ENCODE peak calls at places on chromosome 21, in four cellular contexts. T, U, L and B are unnamed samples. For H3K4me1, the result is how much of the 10 kb centered on the place peaks cover.

GRCh38 chr21:25809013-25809412 is 74.2 kb downstream of the GABPA start:
- DNase-seq in T (no peak), U (no peak), L (no peak), B (no peak)

GRCh38 chr21:19343711-19344110 is 940.1 kb upstream of the TMPRSS15 start:
- DNase-seq in T (no peak), U (no peak), L (no peak), B (no peak)

GRCh38 chr21:9755611-9756010 is 765.8 kb upstream of the TPTE start:
- DNase-seq in U (no peak), L (no peak), T (no peak), B (no peak)

GRCh38 chr21:25103500-25104207 is 503.6 kb downstream of the MRPL39 start:
- DNase-seq in T (no peak), U (no peak), L (no peak), B (no peak)

GRCh38 chr21:31363720-31364119 is 19.7 kb upstream of the TIAM1 start:
- DNase-seq in L (no peak), U (no peak), T (no peak), B (no peak)

GRCh38 chr21:39863111-39863510 is 4.1 kb upstream of the PCP4 start:
- DNase-seq in T (no peak), U (no peak), L (peak), B (no peak)

GRCh38 chr21:26148071-26148470 is 22.5 kb downstream of the APP start:
- DNase-seq in U (peak), T (no peak), L (no peak), B (no peak)

GRCh38 chr21:38918629-38919346 is 113.1 kb downstream of the ETS2 start:
- DNase-seq in U (no peak), T (no peak), L (peak), B (no peak)

GRCh38 chr21:36535618-36536241 is 55.8 kb upstream of the CLDN14 start:
- DNase-seq in L (no peak), T (no peak), U (no peak), B (no peak)
- H3K27ac ChIP-seq in L (no peak), T (no peak), U (no peak), B (no peak)

DNA sequence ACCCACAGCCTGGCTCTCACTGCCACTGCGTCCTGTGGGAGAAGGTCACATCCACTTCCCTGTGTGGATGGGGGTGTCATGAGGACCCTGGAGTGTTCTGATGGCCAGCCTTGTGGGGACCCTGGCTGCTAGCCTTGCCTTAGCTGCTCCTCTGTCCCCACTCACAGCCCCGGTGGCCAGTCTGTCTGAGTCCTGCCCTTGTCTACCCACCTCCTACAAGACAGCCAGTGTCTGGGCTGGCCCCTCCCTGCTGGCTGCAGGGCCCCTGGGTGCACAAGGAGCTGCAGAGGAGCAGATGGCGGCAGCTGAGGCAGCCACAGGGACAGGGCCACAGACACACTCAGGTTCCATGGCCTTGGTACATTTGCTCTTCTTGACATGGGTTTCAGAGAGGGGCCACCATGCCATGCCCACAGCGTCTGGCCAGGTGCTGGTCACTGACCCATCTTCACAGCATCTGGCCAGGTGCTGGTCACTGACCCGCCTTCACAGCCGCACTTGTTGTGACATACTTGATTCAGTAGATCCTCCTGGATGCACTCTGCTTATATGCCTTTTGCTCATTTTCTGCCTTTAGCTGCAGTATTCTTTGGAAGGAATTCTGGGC is 157.7 kb downstream of the PCBP3 start:
- DNase-seq in T (no peak), U (no peak), L (no peak), B (no peak)
- H3K4me1 ChIP-seq in T (under half), U (under half), L (under half), B (under half)

DNA sequence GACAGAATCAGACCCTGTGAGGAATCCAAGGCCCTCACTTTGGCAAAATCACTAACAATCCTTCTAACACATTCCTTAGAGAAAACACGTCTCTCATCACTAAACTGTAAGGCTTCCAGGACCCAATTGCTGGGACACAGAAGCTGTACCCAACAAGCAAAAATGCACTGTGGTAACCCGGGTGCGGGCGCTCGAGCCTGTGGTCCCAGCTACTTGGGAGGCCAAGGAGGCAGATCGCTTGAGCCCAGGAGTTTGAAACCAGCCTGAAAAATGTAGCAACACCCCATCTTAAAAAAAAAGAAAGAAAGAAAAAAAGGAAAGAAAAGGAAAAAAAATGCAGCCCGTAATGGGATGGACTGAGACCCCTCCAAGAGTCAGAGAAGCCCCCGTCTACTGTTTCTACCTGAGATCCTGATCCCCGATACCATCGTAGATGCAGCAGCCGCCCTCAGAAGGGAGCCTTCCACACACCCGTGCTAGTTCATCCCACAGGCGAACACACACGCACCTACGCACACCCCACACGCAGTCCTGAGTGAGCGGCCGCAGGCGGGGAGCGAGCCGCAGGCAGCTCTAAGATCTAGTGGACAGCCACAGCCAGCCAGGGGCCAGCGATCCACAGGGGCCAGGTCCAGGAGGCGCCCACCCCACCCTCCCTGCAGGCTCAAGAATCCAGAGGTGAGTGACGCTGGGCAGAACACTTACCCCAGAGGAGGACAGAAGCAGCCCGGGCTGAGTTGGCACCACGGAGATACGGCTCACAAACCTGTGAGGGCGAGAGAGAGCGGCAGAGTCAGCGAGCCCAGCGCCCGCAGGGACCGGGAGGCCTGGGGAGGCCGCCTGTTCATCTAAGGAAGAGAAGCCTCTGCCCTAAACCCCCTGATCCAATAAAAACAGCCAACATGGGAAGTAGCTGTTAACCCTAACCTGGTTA is 20.1 kb downstream of the WDR4 start:
- DNase-seq in L (no peak), U (peak), T (no peak), B (no peak)
- H3K27ac ChIP-seq in L (no peak), U (no peak), T (no peak), B (no peak)

GRCh38 chr21:29033301-29033700 is 8.8 kb downstream of the USP16 start:
- DNase-seq in T (no peak), L (no peak), U (no peak), B (no peak)
- H3K4me1 ChIP-seq in T (under half), L (under half), U (under half), B (under half)

DNA sequence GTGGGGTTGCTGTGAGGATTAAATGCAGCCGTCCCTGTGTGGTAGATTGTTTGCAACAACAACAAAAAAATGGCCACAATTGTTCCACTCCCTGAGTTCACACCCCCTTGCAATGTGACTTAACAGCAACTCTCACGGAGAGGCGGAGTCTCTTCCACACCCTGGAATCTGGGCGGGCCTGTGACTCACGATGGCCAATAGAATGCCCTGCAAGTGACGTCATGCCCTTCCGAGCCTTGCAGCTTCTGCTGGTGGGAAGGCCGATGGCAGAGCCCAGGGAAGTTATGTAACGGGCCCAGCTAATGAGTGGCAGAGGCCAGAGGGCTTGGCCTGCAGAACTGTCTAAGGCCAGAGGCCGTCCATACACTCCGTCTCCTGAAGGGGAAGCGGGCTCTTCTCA is 87.9 kb downstream of the RIPK4 start:
- DNase-seq in L (peak), U (peak), T (peak), B (peak)
- H3K27ac ChIP-seq in L (peak), U (peak), T (peak), B (no peak)

GRCh38 chr21:17498586-17498985 is 14.3 kb upstream of the CXADR start:
- DNase-seq in L (no peak), U (no peak), T (no peak), B (no peak)

GRCh38 chr21:17492415-17493168 is 20.3 kb upstream of the CXADR start:
- DNase-seq in T (no peak), L (no peak), U (no peak), B (no peak)

GRCh38 chr21:17497345-17497744 is 15.5 kb upstream of the CXADR start:
- DNase-seq in L (no peak), T (no peak), U (no peak), B (no peak)

GRCh38 chr21:17494051-17494450 is 18.8 kb upstream of the CXADR start:
- DNase-seq in U (no peak), T (no peak), L (no peak), B (no peak)

DNA sequence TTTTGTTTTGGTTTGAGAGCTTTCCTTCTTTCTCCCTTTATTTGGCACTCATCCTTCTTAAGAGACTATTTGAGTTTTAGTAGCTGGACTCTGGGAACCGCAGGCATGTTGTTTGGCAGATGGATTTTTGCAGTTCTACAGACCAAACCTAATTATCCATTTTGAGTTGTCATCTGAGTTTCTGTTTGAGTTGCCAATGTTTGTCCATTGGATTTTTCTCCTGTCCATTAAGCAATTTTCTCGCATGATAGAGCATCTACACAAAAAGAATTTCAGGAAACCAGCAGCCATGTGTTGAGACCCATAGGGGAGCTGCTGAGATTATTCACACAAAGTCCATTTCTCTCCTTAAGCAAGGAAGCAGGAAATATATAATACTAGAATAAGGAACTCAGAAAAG is 17.2 kb upstream of the CXADR start:
- DNase-seq in T (no peak), U (no peak), L (no peak), B (no peak)
- H3K4me1 ChIP-seq in T (under half), U (under half), L (under half), B (under half)

DNA sequence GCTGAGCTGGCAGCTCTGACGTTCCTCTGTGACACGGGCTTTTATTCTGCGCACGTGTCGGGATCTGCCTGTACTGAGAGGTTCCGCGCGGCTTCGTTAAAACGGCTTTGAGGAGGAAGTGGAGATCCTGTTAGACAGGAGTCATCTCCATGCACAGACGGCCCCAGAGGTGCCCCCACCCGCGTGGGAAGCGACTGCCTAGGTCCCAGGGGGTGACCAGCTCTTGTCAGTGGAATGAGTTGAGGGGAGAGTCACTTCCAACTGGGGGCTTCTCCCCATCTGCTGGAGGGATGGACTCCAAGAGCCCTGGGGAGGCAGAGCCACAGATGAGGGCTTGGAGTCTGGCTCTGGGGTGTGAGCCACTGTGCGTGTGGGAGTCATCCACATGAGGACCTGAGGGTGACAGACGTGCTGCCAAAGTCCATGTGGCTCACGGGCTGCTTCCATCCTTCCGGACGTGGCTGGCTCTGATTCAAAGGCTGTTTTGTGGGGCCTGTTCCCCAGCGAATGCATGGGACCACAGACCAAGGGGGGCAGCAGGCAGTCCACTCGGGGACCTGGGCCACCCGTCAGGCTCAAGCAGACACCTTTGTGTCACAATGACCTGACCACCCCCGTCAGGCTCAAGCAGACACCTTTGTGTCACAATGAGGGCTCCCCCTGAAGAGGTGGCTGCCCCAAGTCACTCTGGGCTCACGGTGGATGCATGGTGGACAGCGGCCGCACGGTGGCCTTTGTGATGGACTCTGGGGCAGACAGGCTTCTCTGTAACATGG is 26.8 kb downstream of the PTTG1IP start:
- DNase-seq in T (no peak), L (peak), U (peak), B (peak)
- H3K27ac ChIP-seq in T (peak), L (no peak), U (no peak), B (no peak)

DNA sequence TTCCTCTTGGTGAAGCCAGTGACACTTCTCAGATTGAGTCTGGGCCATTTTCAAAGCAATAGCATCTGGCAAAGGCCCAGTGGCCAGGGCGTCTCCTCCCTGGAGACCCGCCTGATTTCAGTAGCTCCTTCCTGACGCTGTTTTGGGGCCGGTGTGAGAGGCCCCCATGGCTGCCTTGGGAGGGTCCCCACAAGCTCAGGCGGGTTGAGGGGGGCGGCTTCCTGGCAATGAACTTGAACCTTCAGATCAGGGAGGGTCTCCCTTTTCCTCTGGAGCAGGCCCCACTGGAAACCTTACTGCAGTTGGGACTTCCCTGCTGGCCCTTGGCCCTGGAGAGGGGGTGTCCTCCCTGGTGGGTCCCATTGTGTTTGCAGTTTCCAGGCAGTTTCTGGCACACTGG is 121.2 kb downstream of the CRYAA start:
- DNase-seq in L (no peak), U (peak), T (no peak), B (peak)
- H3K4me1 ChIP-seq in L (under half), U (under half), T (under half), B (under half)

GRCh38 chr21:36858320-36858957 is 108.0 kb downstream of the HLCS start:
- DNase-seq in L (no peak), U (no peak), T (peak), B (no peak)
- H3K27ac ChIP-seq in L (no peak), U (no peak), T (no peak), B (no peak)

DNA sequence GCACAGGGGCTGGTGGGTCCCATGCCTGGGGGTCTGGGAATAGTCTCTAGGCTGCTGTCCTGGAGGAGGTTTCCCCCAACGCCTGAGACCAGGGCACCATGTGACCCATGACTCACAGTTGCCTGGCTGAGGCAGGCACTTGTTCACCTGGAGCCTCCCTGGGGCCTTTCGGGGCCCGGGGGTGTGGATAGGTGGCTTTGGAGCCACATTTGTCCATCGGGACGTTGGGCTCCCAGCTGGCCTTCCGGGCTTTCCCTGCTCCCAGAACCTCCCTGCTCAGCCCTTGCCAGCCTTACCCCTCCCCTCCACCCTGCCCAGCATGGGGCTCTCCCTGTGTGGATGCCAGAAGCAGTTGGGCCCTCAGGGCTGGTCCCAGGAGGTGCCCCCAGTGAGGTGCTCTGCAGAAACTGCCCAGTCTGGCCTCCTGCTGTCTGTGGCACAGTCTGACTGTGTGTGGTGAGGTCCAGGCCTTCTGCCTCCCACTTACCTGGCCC is 14.2 kb downstream of the COL6A1 start:
- DNase-seq in T (no peak), L (peak), U (peak), B (peak)
- H3K4me1 ChIP-seq in T (under half), L (under half), U (under half), B (under half)